ENCODE peak calls at places on chromosomes 11 and 22, in four cellular contexts. X is GM12891, Y is HepG2, N is GM12878. E is an unnamed sample.

GRCh38 chr11:69909561-69910518 is 90.6 kb upstream of the FGF3 start:
- DNase-seq in X (no peak), Y (no peak), N (no peak), E (no peak)

GRCh38 chr11:119166368-119167076 is 2.0 kb upstream of the NLRX1 start:
- DNase-seq in X (no peak), Y (peak), N (no peak), E (no peak)

GRCh38 chr11:68677432-68677831 is 6.9 kb upstream of the GAL start:
- DNase-seq in X (no peak), Y (peak), N (no peak), E (no peak)

GRCh38 chr22:22895776-22896445 is 8.3 kb downstream of the IGLL5 start:
- DNase-seq in X (no peak), Y (no peak), N (no peak), E (no peak)

GRCh38 chr11:130211781-130212401 is 52.3 kb downstream of the ST14 start:
- DNase-seq in X (no peak), Y (no peak), N (no peak), E (no peak)

GRCh38 chr11:33742249-33742851 is 6.1 kb upstream of the CD59 start:
- DNase-seq in X (no peak), Y (no peak), N (no peak), E (no peak)

GRCh38 chr22:44931077-44931540 is 78.7 kb downstream of the PHF21B start:
- DNase-seq in X (no peak), Y (no peak), N (no peak), E (no peak)

GRCh38 chr11:110463153-110463552 is 33.4 kb downstream of the FDX1 start:
- DNase-seq in X (no peak), Y (no peak), N (no peak), E (no peak)

GRCh38 chr11:81596709-81597108 is 1137.0 kb downstream of the FAM181B start:
- DNase-seq in X (no peak), Y (no peak), N (no peak), E (no peak)

GRCh38 chr11:15289718-15290117 is 175.0 kb downstream of the INSC start:
- DNase-seq in X (no peak), Y (no peak), N (no peak), E (no peak)

GRCh38 chr11:117884994-117885393 is 8.5 kb upstream of the FXYD6 start:
- DNase-seq in X (no peak), Y (no peak), N (no peak), E (no peak)

GRCh38 chr11:112620621-112621394 is 340.4 kb upstream of the NCAM1 start:
- DNase-seq in X (no peak), Y (no peak), N (peak), E (no peak)

GRCh38 chr11:126336065-126336464 is 19.4 kb upstream of the ST3GAL4 start:
- DNase-seq in X (no peak), Y (no peak), N (no peak), E (no peak)

DNA sequence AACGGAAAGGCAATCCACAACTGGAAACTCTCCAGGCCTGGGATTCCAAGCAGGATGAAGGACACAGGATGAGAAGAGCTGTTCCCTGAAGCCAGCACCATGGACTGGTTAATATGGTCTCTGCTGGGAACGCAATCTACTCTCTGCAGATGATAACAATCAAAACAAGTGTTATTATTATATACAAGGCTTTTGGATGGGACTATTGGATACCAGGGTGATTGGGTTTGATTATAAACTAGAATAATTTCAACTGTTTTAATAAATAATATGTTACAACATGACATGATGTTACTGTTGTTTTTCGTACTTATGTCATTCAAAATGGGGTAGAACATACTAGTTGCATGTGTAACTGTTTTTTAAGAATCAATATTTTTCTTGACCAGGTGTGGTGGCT is at the start of gene OR52R1:
- DNase-seq in X (no peak), Y (no peak), N (no peak), E (no peak)
- TF ChIP-seq POLR2AphosphoS5 in X (no peak), Y (no peak), N (no peak), E (no peak)

DNA sequence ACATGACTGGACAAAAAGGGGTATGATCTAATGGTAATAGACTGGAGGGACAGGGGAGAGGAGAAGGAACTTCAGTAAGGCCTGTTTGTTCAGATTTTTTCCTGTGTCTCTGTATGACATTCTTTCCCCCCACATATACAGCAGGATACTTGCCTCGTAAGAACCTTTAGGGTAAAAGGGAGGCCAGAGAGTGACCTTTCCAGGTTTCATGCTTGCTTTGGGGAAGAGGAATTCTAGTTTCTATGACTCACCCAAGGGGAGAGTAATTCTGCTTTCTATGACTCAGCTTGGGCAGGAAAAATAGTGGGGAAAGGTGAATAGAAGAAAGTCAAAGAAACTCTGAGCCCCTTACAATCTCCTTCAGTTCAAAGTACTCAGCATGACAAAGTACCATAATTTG is 457.0 kb downstream of the DLG2 start:
- DNase-seq in X (no peak), Y (no peak), N (no peak), E (no peak)
- TF ChIP-seq TAF1 in X (no peak), Y (no peak), N (no peak), E (no peak)

GRCh38 chr22:25404556-25404922 is 159.9 kb upstream of the GRK3 start:
- DNase-seq in X (no peak), Y (peak), N (no peak), E (no peak)

GRCh38 chr22:25403284-25403606 is 161.2 kb upstream of the GRK3 start:
- DNase-seq in X (no peak), Y (no peak), N (no peak), E (no peak)

GRCh38 chr22:25402160-25402500 is 162.3 kb upstream of the GRK3 start:
- DNase-seq in X (no peak), Y (no peak), N (no peak), E (no peak)

GRCh38 chr22:25403752-25404471 is 160.6 kb upstream of the GRK3 start:
- DNase-seq in X (no peak), Y (peak), N (no peak), E (no peak)

GRCh38 chr22:25402501-25403283 is 161.8 kb upstream of the GRK3 start:
- DNase-seq in X (no peak), Y (peak), N (no peak), E (no peak)
- TF ChIP-seq POLR2AphosphoS5 in X (no peak), Y (peak), N (no peak), E (no peak)

GRCh38 chr11:65115361-65116082 is 2.0 kb downstream of the ZNHIT2 start:
- DNase-seq in X (no peak), Y (no peak), N (no peak), E (no peak)
- TF ChIP-seq TAF1 in X (no peak), Y (no peak), N (no peak), E (no peak)

DNA sequence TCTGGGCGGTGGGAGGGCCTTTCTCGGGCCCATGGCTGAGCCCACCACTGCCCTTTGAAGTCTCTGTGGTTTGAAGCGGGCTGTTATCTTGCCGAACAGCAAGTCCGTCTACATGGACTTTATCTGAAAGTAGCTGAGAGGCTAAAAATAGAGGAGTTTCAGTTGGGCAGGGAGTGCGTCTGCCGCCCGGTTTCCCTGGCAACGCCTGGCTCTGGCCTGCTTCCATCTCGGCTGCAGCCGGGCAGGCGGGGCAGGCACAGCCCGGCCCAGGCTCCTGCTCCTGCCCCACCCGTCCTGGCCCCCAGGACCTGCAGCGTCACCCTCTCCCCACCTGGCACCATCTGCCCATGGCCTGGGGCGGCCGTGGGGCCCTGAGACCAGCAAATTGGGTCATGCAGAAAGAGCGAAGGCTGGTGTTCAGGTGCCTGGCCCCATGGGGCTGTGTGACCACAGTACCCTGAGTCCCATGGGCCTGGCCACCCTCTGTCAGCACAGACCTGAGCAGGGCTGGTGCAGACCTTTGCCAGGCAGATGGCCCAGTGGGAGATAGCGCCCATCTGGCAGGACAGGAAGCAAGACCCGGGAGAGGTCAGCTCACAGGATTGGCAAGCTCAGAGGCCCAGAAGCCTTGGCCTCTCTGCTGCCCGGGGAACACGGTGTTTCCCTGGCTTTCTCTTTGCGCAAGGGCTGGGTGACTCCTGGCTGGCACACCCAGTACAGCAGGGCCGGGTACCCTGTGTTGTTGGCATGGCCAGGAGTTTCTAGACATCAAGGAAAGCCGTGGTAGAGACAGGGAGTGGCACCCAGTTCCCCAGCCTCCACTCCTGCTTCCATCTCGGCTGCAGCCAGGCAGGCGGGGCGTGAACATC is 79.1 kb upstream of the KCNQ1OT1 start:
- DNase-seq in X (peak), Y (peak), N (no peak), E (peak)
- TF ChIP-seq POLR2AphosphoS5 in X (no peak), Y (no peak), N (no peak), E (no peak)